ENCODE peak calls at places on chromosomes 13 and 19, in seven cellular contexts. B, A, O, W, R, Y and P are unnamed samples.

GRCh38 chr13:110187501-110188161 is 119.3 kb downstream of the COL4A1 start:
- DNase-seq in B (no peak), A (peak), O (no peak), W (no peak), R (no peak), Y (no peak), P (no peak)

GRCh38 chr19:13018037-13018914 is 23.0 kb downstream of the NFIX start:
- DNase-seq in B (peak), A (no peak), O (no peak), W (peak), R (no peak), Y (no peak), P (no peak)

GRCh38 chr19:47885067-47885463 is 1.1 kb downstream of the SULT2A1 start:
- DNase-seq in B (no peak), A (no peak), O (no peak), W (no peak), R (no peak), Y (no peak), P (no peak)

GRCh38 chr19:55580628-55581144 is at the start of gene ZNF579:
- DNase-seq in B (peak), A (peak), O (peak), W (peak), R (peak), Y (peak), P (no peak)

GRCh38 chr19:4580021-4580901 is 20.8 kb upstream of the SEMA6B start:
- DNase-seq in B (peak), A (no peak), O (no peak), W (peak), R (no peak), Y (no peak), P (no peak)

GRCh38 chr13:33089311-33089710 is 73.1 kb downstream of the KL start:
- DNase-seq in B (no peak), A (no peak), O (no peak), W (no peak), R (peak), Y (no peak), P (no peak)

GRCh38 chr19:47302249-47302648 is 7.4 kb upstream of the C5AR1 start:
- DNase-seq in B (no peak), A (no peak), O (no peak), W (no peak), R (no peak), Y (no peak), P (no peak)

GRCh38 chr13:26837102-26837501 is 76.5 kb upstream of the GPR12 start:
- DNase-seq in B (no peak), A (no peak), O (no peak), W (no peak), R (no peak), Y (no peak), P (no peak)

GRCh38 chr19:5254543-5254942 is 86.1 kb downstream of the PTPRS start:
- DNase-seq in B (no peak), A (no peak), O (no peak), W (peak), R (no peak), Y (no peak), P (no peak)

GRCh38 chr19:30061557-30062330 is 119.7 kb downstream of the URI1 start:
- DNase-seq in B (no peak), A (no peak), O (no peak), W (no peak), R (no peak), Y (no peak), P (no peak)